ENCODE peak calls at places on chromosomes 6 and 20, in seven cellular contexts. I is stimulated activated CD4-positive, alpha-beta T cell treated with anti-CD3 and anti-CD28 coated beads, Interleukin-2, amount 100 ng/mL, for 24 hours; L is psoas muscle; P is C1 segment of cervical spinal cord; K is occipital lobe; U is activated T-cell treated with anti-CD3 and anti-CD28 coated beads for 24 hours; Y is AG08395. S is an unnamed sample.

GRCh38 chr20:62536731-62537401 is 61.1 kb upstream of the GATA5 start:
- DNase-seq in I (no peak), L (peak), P (no peak), K (no peak), U (no peak), Y (no peak), S (no peak)

GRCh38 chr6:3813150-3813780 is 35.9 kb upstream of the FAM50B start:
- DNase-seq in I (no peak), L (peak), P (no peak), K (no peak), U (no peak), Y (peak), S (peak)

GRCh38 chr6:108658174-108658573 is 97.5 kb downstream of the FOXO3 start:
- DNase-seq in I (no peak), L (no peak), P (no peak), K (no peak), U (no peak), Y (no peak), S (no peak)

GRCh38 chr20:22556565-22557056 is 27.8 kb downstream of the FOXA2 start:
- DNase-seq in I (no peak), L (no peak), P (no peak), K (no peak), U (no peak), Y (no peak), S (no peak)

GRCh38 chr6:96675617-96676016 is 112.7 kb downstream of the FHL5 start:
- DNase-seq in I (no peak), L (no peak), P (no peak), K (no peak), U (no peak), Y (no peak), S (no peak)

GRCh38 chr6:169253341-169253740 is 305 bp downstream of the THBS2 start:
- DNase-seq in I (no peak), L (no peak), P (no peak), K (no peak), U (no peak), Y (peak), S (peak)

GRCh38 chr6:20135677-20136268 is 76.5 kb downstream of the MBOAT1 start:
- DNase-seq in I (no peak), L (no peak), P (no peak), K (no peak), U (no peak), Y (no peak), S (no peak)

GRCh38 chr6:13079096-13079758 is 249.1 kb downstream of the TBC1D7 start:
- DNase-seq in I (no peak), L (no peak), P (no peak), K (no peak), U (no peak), Y (peak), S (no peak)

GRCh38 chr6:28496099-28496779 is 19.4 kb downstream of the GPX6 start:
- DNase-seq in I (no peak), L (no peak), P (no peak), K (no peak), U (no peak), Y (no peak), S (no peak)

GRCh38 chr6:45116714-45117410 is 211.3 kb upstream of the RUNX2 start:
- DNase-seq in I (no peak), L (no peak), P (no peak), K (no peak), U (no peak), Y (peak), S (peak)

GRCh38 chr6:159898519-159898918 is 7.7 kb downstream of the MAS1 start:
- DNase-seq in I (no peak), L (no peak), P (no peak), K (no peak), U (no peak), Y (no peak), S (no peak)

GRCh38 chr6:38730136-38730862 is 15.2 kb downstream of the DNAH8 start:
- DNase-seq in I (no peak), L (no peak), P (no peak), K (no peak), U (no peak), Y (no peak), S (no peak)

GRCh38 chr6:35955071-35955470 is 34.2 kb upstream of the SRPK1 start:
- DNase-seq in I (no peak), L (no peak), P (no peak), K (no peak), U (no peak), Y (peak), S (no peak)

GRCh38 chr20:36117638-36118037 is 36.9 kb upstream of the EPB41L1 start:
- DNase-seq in I (no peak), L (no peak), P (no peak), K (no peak), U (no peak), Y (no peak), S (no peak)

GRCh38 chr20:7497985-7498384 is 442.3 kb downstream of the HAO1 start:
- DNase-seq in I (no peak), L (no peak), P (no peak), K (no peak), U (no peak), Y (peak), S (no peak)

GRCh38 chr6:38169221-38169674 is 349.7 kb downstream of the ZFAND3 start:
- DNase-seq in I (no peak), L (no peak), P (no peak), K (no peak), U (no peak), Y (no peak), S (no peak)

GRCh38 chr6:89610149-89610642 is 28.4 kb downstream of the LYRM2 start:
- DNase-seq in I (peak), L (peak), P (peak), K (peak), U (peak), Y (peak), S (peak)

GRCh38 chr6:1827984-1828793 is 218.5 kb downstream of the FOXC1 start:
- DNase-seq in I (no peak), L (no peak), P (no peak), K (no peak), U (no peak), Y (no peak), S (no peak)

GRCh38 chr6:108157972-108158441 is 7.8 kb upstream of the NR2E1 start:
- DNase-seq in I (no peak), L (no peak), P (no peak), K (no peak), U (no peak), Y (no peak), S (no peak)

GRCh38 chr20:44067650-44068081 is 119.3 kb downstream of the JPH2 start:
- DNase-seq in I (no peak), L (no peak), P (no peak), K (no peak), U (no peak), Y (no peak), S (no peak)

S was measured in GM03348.